ENCODE peak calls at places on chromosomes 6 and 20, in four cellular contexts. F is neural crest cell; R is GM20000; E is CD8-positive, alpha-beta T cell. Y is an unnamed sample.

GRCh38 chr6:21565431-21565830 is 28.1 kb upstream of the SOX4 start:
- DNase-seq in R (no peak), F (no peak), E (no peak), Y (no peak)

GRCh38 chr6:13916230-13916944 is 8.4 kb upstream of the RNF182 start:
- DNase-seq in F (no peak), R (no peak), E (no peak), Y (no peak)

GRCh38 chr6:71082033-71082620 is 125.3 kb upstream of the B3GAT2 start:
- DNase-seq in F (no peak), R (no peak), E (no peak), Y (no peak)

GRCh38 chr6:5422321-5422915 is 161.1 kb downstream of the FARS2 start:
- DNase-seq in F (no peak), R (peak; percentile 13), E (no peak), Y (no peak)

GRCh38 chr6:122747573-122747972 is 31.9 kb upstream of the FABP7 start:
- DNase-seq in R (no peak), E (no peak), F (no peak), Y (no peak)

GRCh38 chr6:12150812-12151432 is 138.8 kb downstream of the HIVEP1 start:
- DNase-seq in R (no peak), F (no peak), E (peak; percentile 40), Y (no peak)

GRCh38 chr6:132734694-132735236 is 20.9 kb upstream of the VNN1 start:
- DNase-seq in R (no peak), F (no peak), E (no peak), Y (no peak)

GRCh38 chr6:167829513-167829912 is 2.8 kb downstream of the AFDN start:
- DNase-seq in E (no peak), F (no peak), R (no peak), Y (no peak)

GRCh38 chr20:37333130-37333847 is 12.7 kb upstream of the SRC start:
- DNase-seq in R (no peak), F (no peak), E (no peak), Y (no peak)

GRCh38 chr6:55632953-55633352 is 54.0 kb upstream of the HMGCLL1 start:
- DNase-seq in E (no peak), F (no peak), R (no peak), Y (no peak)

GRCh38 chr6:73801652-73802268 is 105.8 kb downstream of the CD109 start:
- DNase-seq in E (no peak), R (no peak), F (no peak), Y (no peak)

GRCh38 chr6:89161326-89162046 is 15.6 kb downstream of the PM20D2 start:
- DNase-seq in F (no peak), E (no peak), R (no peak), Y (no peak)

GRCh38 chr6:12132351-12133222 is 120.5 kb downstream of the HIVEP1 start:
- DNase-seq in E (no peak), R (no peak), F (no peak), Y (no peak)

GRCh38 chr20:7031222-7031621 is 263.7 kb downstream of the BMP2 start:
- DNase-seq in E (no peak), R (no peak), F (no peak), Y (no peak)

GRCh38 chr6:30881987-30882763 is 2.1 kb upstream of the DDR1 start:
- DNase-seq in F (no peak), E (no peak), R (peak; percentile 17), Y (no peak)

GRCh38 chr6:109925060-109925459 is 53.1 kb upstream of the GPR6 start:
- DNase-seq in E (no peak), R (no peak), F (no peak), Y (no peak)

GRCh38 chr6:108492131-108492766 is 68.5 kb upstream of the FOXO3 start:
- DNase-seq in E (no peak), R (peak; percentile 38), F (no peak), Y (no peak)

GRCh38 chr20:49310695-49311094 is 32.8 kb upstream of the ZNFX1 start:
- DNase-seq in F (no peak), E (no peak), R (no peak), Y (no peak)

GRCh38 chr20:37972256-37973058 is 60.8 kb downstream of the TTI1 start:
- DNase-seq in F (no peak), E (no peak), R (no peak), Y (no peak)

GRCh38 chr6:8387942-8388437 is 47.4 kb downstream of the SLC35B3 start:
- DNase-seq in F (no peak), R (no peak), E (no peak), Y (no peak)

GRCh38 chr20:47276856-47277541 is 79.5 kb downstream of the ZMYND8 start:
- DNase-seq in E (no peak), R (no peak), F (no peak), Y (no peak)

GRCh38 chr6:20202070-20202658 is 10.1 kb downstream of the MBOAT1 start:
- DNase-seq in E (no peak), F (no peak), R (peak; percentile 78), Y (no peak)

GRCh38 chr6:98957440-98957839 is 9.7 kb upstream of the FBXL4 start:
- DNase-seq in F (no peak), R (no peak), E (no peak), Y (no peak)

GRCh38 chr6:94254689-94255088 is 835.3 kb upstream of the EPHA7 start:
- DNase-seq in F (no peak), R (no peak), E (no peak), Y (no peak)

GRCh38 chr6:155126727-155127439 is 131.8 kb downstream of the TIAM2 start:
- DNase-seq in F (no peak), R (peak; percentile 20), E (no peak), Y (no peak)

GRCh38 chr6:63899550-63899949 is 263.9 kb downstream of the PHF3 start:
- DNase-seq in E (no peak), F (no peak), R (no peak), Y (no peak)

GRCh38 chr20:48159156-48159971 is 374.1 kb upstream of the SULF2 start:
- DNase-seq in R (no peak), F (no peak), E (no peak), Y (no peak)

GRCh38 chr6:35955071-35955470 is 34.2 kb upstream of the SRPK1 start:
- DNase-seq in F (no peak), R (no peak), E (no peak), Y (no peak)

GRCh38 chr6:55825402-55826051 is 49.9 kb downstream of the BMP5 start:
- DNase-seq in F (no peak), R (no peak), E (no peak), Y (no peak)

GRCh38 chr20:11378252-11378651 is 539.4 kb upstream of the BTBD3 start:
- DNase-seq in R (no peak), E (no peak), F (no peak), Y (no peak)

GRCh38 chr20:33561981-33562601 is 72.2 kb downstream of the CBFA2T2 start:
- DNase-seq in F (no peak), E (no peak), R (no peak), Y (peak; percentile 35)

GRCh38 chr6:44278774-44279697 is 8.8 kb downstream of the TMEM151B start:
- DNase-seq in R (no peak), E (no peak), F (no peak), Y (no peak)

GRCh38 chr6:22888147-22888831 is 318.9 kb downstream of the HDGFL1 start:
- DNase-seq in R (no peak), F (no peak), E (no peak), Y (no peak)

GRCh38 chr6:48087448-48087847 is 23.5 kb downstream of the PTCHD4 start:
- DNase-seq in E (no peak), F (no peak), R (no peak), Y (no peak)

GRCh38 chr6:148682990-148683389 is 63.8 kb upstream of the UST start:
- DNase-seq in F (no peak), R (no peak), E (no peak), Y (no peak)

GRCh38 chr20:38353298-38353697 is 7.0 kb downstream of the LBP start:
- DNase-seq in F (no peak), E (no peak), R (no peak), Y (no peak)

DNA sequence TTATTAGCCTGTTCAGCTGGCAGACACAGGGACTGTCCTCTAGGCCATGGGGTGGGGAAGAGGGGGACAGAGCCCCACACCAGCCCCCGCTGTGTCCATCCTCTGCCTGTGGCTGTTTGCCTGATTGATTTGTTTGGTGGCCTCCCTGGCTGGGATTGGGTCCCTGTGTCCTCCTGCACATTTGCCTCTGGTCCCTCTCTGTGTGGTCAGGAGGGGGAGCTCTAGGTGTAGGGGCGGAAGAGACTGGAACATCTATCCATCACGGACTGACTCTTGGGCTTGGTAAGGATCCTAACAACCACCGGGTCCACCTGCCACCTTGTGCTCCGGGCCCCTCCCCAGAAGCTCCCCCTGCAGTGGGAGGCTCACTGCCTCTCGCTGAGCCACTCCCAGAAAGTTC is 38.4 kb upstream of the CCDC167 start:
- DNase-seq in R (peak; percentile 67), E (no peak), F (no peak), Y (no peak)
- TF ChIP-seq CTCF in R (peak; percentile 38), E (no peak), F (peak; percentile 34), Y (peak; percentile 46)

DNA sequence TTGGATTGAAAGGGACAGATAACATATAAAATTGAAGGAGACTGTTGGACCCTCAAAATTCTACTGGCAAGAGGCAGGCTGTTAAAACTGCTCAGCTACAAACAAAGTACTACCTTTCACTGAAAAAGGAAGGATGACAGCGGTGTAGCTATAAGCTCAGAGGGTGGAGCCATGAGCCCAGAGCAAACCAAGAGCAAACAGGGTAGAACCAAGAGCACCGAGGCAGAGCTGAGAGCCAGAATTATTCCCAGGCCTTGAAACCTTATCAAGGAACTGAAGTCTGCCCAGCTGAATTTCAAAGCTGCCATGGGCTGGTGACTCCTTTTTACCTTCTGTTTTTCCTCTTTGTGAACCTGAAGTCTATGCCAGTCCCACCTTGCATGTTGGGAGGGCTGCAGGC is 74.7 kb upstream of the SLC4A11 start:
- DNase-seq in E (no peak), F (no peak), R (no peak), Y (no peak)
- TF ChIP-seq CTCF in E (no peak), F (no peak), R (no peak), Y (no peak)

GRCh38 chr6:38943964-38944363 is 104.6 kb upstream of the GLP1R start:
- DNase-seq in F (no peak), E (no peak), R (no peak), Y (no peak)
- TF ChIP-seq CTCF in F (no peak), E (no peak), R (no peak), Y (no peak)

DNA sequence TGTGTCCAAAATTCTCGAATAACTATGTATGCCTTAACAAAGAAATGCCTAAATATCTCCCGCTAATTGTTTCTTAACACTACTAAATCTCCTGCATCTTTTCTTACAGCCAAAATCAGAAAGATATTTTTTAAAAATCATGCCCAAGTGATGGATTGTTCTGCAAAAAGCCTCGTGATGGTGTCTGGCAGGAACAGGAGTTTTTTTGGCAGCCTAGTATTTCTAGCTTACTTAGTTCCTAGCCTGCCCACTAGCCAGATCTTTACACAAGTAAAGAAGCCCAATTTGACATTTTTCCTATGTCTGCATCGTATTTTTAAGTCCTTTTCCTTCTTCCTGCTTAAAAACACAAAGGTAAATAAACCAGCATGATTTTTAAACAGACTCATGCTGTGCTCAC is 31.5 kb downstream of the SLC2A12 start:
- DNase-seq in E (no peak), R (no peak), F (no peak), Y (no peak)
- TF ChIP-seq CTCF in E (no peak), R (no peak), F (no peak), Y (no peak)

GRCh38 chr6:137707590-137708360 is 159.3 kb upstream of the TNFAIP3 start:
- DNase-seq in E (peak; percentile 81), F (peak; percentile 14), R (peak; percentile 63), Y (no peak)
- TF ChIP-seq CTCF in E (peak; percentile 81), F (peak; percentile 89), R (peak; percentile 44), Y (peak; percentile 83)

GRCh38 chr6:119609865-119610264 is 260.3 kb upstream of the MAN1A1 start:
- DNase-seq in R (no peak), F (no peak), E (no peak), Y (no peak)
- TF ChIP-seq CTCF in R (no peak), F (no peak), E (no peak), Y (no peak)